ENCODE peak calls at places on chromosomes 13 and 19, in five cellular contexts. U, B, C, Z and A are unnamed samples.

GRCh38 chr19:47499863-47500830 is 14.7 kb downstream of the NAPA start:
- DNase-seq in U (no peak), C (peak), B (no peak), Z (no peak), A (no peak)

GRCh38 chr13:71515639-71516038 is 351.4 kb downstream of the DACH1 start:
- DNase-seq in U (no peak), C (no peak), Z (no peak), B (no peak), A (no peak)

GRCh38 chr13:108383676-108384075 is 114.2 kb downstream of the TNFSF13B start:
- DNase-seq in Z (no peak), B (no peak), U (no peak), C (no peak), A (no peak)

GRCh38 chr13:23817833-23818232 is 71.4 kb downstream of the MIPEP start:
- DNase-seq in Z (no peak), U (no peak), B (no peak), C (no peak), A (no peak)

GRCh38 chr13:112074139-112074710 is 7.3 kb downstream of the SOX1 start:
- DNase-seq in B (no peak), Z (no peak), C (no peak), U (no peak), A (peak)

GRCh38 chr13:114070098-114070799 is 62.2 kb downstream of the RASA3 start:
- DNase-seq in U (no peak), B (no peak), Z (no peak), C (no peak), A (peak)

GRCh38 chr13:112781881-112782361 is 92.1 kb downstream of the ATP11A start:
- DNase-seq in C (peak), B (no peak), U (peak), Z (no peak), A (no peak)

GRCh38 chr13:104385409-104385808 is 1319.2 kb upstream of the SLC10A2 start:
- DNase-seq in U (no peak), B (no peak), Z (peak), C (no peak), A (no peak)

GRCh38 chr13:73657821-73658540 is 476.2 kb downstream of the KLF12 start:
- DNase-seq in B (no peak), C (peak), Z (no peak), U (peak), A (peak)

GRCh38 chr13:52846567-52847321 is 1.7 kb downstream of the PCDH8 start:
- DNase-seq in C (peak), U (peak), Z (no peak), B (no peak), A (peak)

GRCh38 chr13:45768668-45769067 is 66.5 kb downstream of the CBY2 start:
- DNase-seq in B (no peak), Z (no peak), U (no peak), C (no peak), A (no peak)

GRCh38 chr13:37621811-37622361 is 23.3 kb upstream of the POSTN start:
- DNase-seq in C (peak), B (peak), Z (no peak), U (no peak), A (no peak)

GRCh38 chr19:4390017-4390861 is 10.1 kb downstream of the SH3GL1 start:
- DNase-seq in Z (no peak), U (peak), B (no peak), C (peak), A (peak)

GRCh38 chr19:55069137-55069858 is 6.3 kb upstream of the RDH13 start:
- DNase-seq in C (no peak), U (no peak), B (no peak), Z (peak), A (no peak)

GRCh38 chr13:103941506-103942148 is 875.4 kb upstream of the SLC10A2 start:
- DNase-seq in Z (no peak), U (no peak), C (no peak), B (no peak), A (no peak)

GRCh38 chr13:41544824-41545707 is 87.7 kb downstream of the RGCC start:
- DNase-seq in Z (peak), U (no peak), C (no peak), B (no peak), A (no peak)

GRCh38 chr13:112627161-112627560 is 39.2 kb upstream of the TUBGCP3 start:
- DNase-seq in U (no peak), C (no peak), B (no peak), Z (no peak), A (no peak)

GRCh38 chr19:42412223-42412622 is 15.0 kb downstream of the LIPE start:
- DNase-seq in C (no peak), Z (no peak), B (no peak), U (no peak), A (no peak)

GRCh38 chr13:82654851-82655517 is 1227.3 kb downstream of the SLITRK1 start:
- DNase-seq in Z (no peak), B (peak), U (peak), C (peak), A (peak)

GRCh38 chr13:36612242-36612641 is 61.6 kb upstream of the SERTM1 start:
- DNase-seq in B (no peak), U (no peak), Z (no peak), C (no peak), A (no peak)

GRCh38 chr13:109904218-109904617 is 117.8 kb upstream of the IRS2 start:
- DNase-seq in C (no peak), U (no peak), Z (no peak), B (no peak), A (no peak)

GRCh38 chr19:37977992-37978391 is 71.0 kb downstream of the SIPA1L3 start:
- DNase-seq in U (no peak), Z (no peak), B (peak), C (no peak), A (peak)

GRCh38 chr19:55638864-55639359 is 1.9 kb upstream of the ZNF580 start:
- DNase-seq in Z (peak), U (no peak), B (no peak), C (peak), A (no peak)

GRCh38 chr13:20702945-20703784 is at the start of gene IL17D:
- DNase-seq in C (no peak), U (no peak), B (no peak), Z (no peak), A (no peak)

GRCh38 chr19:5645409-5645808 is 22.5 kb downstream of the SAFB start:
- DNase-seq in U (no peak), Z (no peak), C (no peak), B (no peak), A (no peak)

GRCh38 chr13:88800505-88800904 is 1129.3 kb downstream of the SLITRK5 start:
- DNase-seq in C (no peak), Z (peak), U (no peak), B (no peak), A (no peak)

GRCh38 chr13:25977216-25977615 is 74.6 kb downstream of the SHISA2 start:
- DNase-seq in C (no peak), U (no peak), B (no peak), Z (no peak), A (no peak)

GRCh38 chr19:14494451-14494850 is 1.5 kb downstream of the GIPC1 start:
- DNase-seq in B (no peak), U (no peak), C (no peak), Z (no peak), A (no peak)

GRCh38 chr19:1250374-1251232 is 2.2 kb downstream of the MIDN start:
- DNase-seq in B (no peak), C (peak), U (peak), Z (no peak), A (no peak)

GRCh38 chr13:29737061-29737460 is 113.4 kb downstream of the UBL3 start:
- DNase-seq in U (no peak), Z (no peak), C (no peak), B (no peak), A (no peak)

GRCh38 chr13:110298566-110299321 is 8.2 kb downstream of the COL4A1 start:
- DNase-seq in Z (no peak), C (peak), B (no peak), U (no peak), A (no peak)

GRCh38 chr13:99208845-99209527 is 8.3 kb downstream of the UBAC2 start:
- DNase-seq in B (no peak), U (no peak), Z (no peak), C (no peak), A (no peak)

GRCh38 chr13:49877629-49878218 is 58.4 kb downstream of the SPRYD7 start:
- DNase-seq in U (no peak), C (no peak), Z (peak), B (no peak), A (no peak)

GRCh38 chr13:60837806-60838205 is 440.8 kb downstream of the TDRD3 start:
- DNase-seq in Z (peak), B (no peak), U (no peak), C (no peak), A (no peak)

GRCh38 chr13:109784590-109785140 is 1.7 kb downstream of the IRS2 start:
- DNase-seq in B (no peak), C (peak), Z (peak), U (peak), A (peak)

GRCh38 chr13:99018418-99019180 is 40.7 kb upstream of the DOCK9 start:
- DNase-seq in B (no peak), Z (peak), C (no peak), U (no peak), A (no peak)

GRCh38 chr19:4059931-4060620 is 6.6 kb downstream of the ZBTB7A start:
- DNase-seq in U (peak), C (peak), B (no peak), Z (no peak), A (peak)

GRCh38 chr13:51148952-51149573 is 38.0 kb upstream of the C13orf42 start:
- DNase-seq in C (no peak), B (peak), Z (peak), U (no peak), A (no peak)

GRCh38 chr19:2274185-2274711 is 7.7 kb downstream of the PEAK3 start:
- DNase-seq in C (no peak), Z (no peak), U (no peak), B (no peak), A (no peak)
- H3K27ac ChIP-seq in C (peak), Z (no peak), U (peak), B (peak), A (peak)

GRCh38 chr13:90320663-90321062 is 1026.8 kb upstream of the MIR17HG start:
- DNase-seq in U (no peak), Z (no peak), C (no peak), B (no peak), A (no peak)
- H3K4me3 ChIP-seq in U (no peak), Z (no peak), C (no peak), B (no peak), A (no peak)

DNA sequence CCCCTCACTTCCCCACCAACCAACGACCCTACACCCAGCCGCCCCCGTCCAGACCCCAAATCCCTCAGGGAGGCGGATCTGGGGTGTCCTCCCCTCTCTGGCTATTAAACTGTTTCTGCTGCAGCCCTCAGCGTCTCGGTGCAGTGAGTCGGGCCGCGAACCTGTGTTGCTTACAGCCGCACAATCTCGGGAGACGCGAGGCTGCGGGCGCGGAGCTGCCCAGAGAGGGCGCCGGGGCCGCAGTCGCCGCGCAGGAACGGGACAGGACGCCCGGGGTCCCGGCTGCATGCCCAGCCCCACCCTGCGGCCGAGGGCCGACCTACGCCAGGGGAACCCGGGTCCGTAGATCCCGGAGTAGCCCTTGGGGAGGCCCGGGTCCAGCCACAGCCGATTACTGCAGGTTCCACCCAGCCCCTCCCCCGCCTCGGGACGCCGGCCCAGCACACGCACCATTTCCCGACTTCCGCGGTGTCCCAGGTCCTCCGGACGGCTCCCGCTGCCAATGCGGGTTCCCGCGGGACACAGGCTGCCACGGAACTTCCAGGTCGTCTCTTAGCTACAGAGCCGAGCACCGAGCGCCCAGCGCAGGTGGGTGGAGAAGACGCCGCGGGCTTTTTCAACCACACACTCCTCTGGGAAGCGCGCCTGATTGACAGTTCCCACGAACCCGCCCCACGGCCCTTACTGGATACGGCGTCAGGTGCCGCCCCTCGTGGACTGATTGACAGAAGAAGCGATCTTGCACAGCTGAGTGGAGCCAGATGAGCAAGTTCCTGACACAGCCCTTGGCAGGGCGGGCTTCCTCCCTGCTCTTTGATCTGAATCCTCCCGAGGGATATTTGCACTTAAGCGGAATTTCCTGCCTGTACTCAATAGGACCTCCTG is at the start of gene ZNF799:
- DNase-seq in U (peak), Z (peak), C (peak), B (peak), A (peak)
- TF ChIP-seq CTCF in U (peak), Z (peak), C (peak), B (no peak), A (peak)

DNA sequence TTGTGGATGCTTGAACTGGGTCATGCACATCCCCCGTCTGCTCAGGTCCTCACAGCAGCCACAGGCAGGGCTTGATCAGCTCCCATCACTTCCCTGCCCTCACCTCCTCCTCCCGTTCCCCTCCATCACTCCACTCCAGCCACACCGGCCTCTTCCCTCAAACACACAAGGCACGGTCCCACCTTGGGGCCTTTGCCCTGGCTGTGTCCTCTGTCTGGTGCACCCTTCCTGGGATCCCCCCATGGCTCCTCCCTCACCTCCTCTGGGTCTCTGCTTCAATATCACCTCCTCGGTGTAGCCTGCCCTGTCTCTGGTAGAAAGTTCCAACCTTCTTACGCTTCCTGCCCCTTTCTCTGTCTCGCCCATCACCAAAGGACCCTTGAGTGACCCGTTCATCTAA is 16.0 kb downstream of the GTPBP3 start:
- DNase-seq in Z (no peak), B (no peak), U (no peak), C (no peak), A (no peak)
- H3K27ac ChIP-seq in Z (no peak), B (no peak), U (peak), C (no peak), A (no peak)

GRCh38 chr13:76286178-76286577 is 600.0 kb downstream of the KCTD12 start:
- DNase-seq in C (no peak), Z (peak), U (no peak), B (peak), A (no peak)
- H3K4me3 ChIP-seq in C (no peak), Z (no peak), U (no peak), B (no peak), A (no peak)

GRCh38 chr13:24922390-24923304 is 158.7 kb downstream of the RNF17 start:
- DNase-seq in Z (peak), U (peak), B (peak), C (peak), A (peak)
- TF ChIP-seq CTCF in Z (no peak), U (peak), B (no peak), C (peak), A (no peak)

DNA sequence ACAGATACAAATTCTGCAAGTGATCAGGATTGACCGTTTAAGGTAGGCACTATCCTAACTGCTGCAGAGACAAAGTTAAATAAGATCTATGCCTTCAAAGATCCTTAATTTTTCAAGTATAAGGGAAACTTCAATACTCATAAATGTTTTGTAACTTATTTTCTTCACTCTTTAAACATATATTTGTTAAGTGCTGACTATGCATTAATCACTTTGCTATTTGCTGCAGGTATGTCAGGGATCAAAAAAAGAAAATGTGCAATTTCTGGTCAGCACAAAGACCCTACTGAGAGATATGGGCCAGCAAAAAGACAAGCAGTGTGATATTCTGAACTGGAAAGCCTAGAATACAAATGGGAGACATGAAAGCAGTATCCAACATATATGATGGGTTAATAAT is 756.1 kb upstream of the PCDH9 start:
- DNase-seq in B (no peak), U (no peak), Z (no peak), C (no peak), A (no peak)
- H3K27ac ChIP-seq in B (no peak), U (no peak), Z (no peak), C (no peak), A (no peak)

GRCh38 chr19:34501339-34502320 is 20.1 kb downstream of the WTIP start:
- DNase-seq in B (peak), Z (peak), C (peak), U (peak), A (peak)
- H3K4me3 ChIP-seq in B (no peak), Z (no peak), C (no peak), U (peak), A (no peak)

DNA sequence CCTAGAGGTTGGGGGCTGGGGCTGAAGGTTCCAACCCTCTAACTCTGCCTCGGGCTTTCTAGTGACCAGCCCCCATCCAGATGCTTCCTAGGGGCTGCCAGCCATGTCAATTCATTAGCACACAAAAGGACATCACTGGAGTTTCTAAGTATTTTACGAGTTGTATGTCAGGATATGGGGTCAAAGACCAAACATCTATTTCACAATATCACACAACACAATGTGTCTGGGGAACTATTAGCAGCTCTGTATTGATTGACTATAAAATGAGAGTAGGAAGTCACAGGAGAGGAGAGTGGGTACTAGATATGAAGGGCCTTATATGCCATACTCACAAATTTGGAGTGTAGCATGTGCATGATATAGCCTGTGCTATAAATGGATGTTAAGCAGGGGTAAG is 42.1 kb downstream of the LPAR6 start:
- DNase-seq in B (no peak), C (no peak), Z (no peak), U (no peak), A (no peak)
- TF ChIP-seq CTCF in B (no peak), C (no peak), Z (no peak), U (no peak), A (no peak)

GRCh38 chr19:45924891-45925447 is 10.4 kb upstream of the NANOS2 start:
- DNase-seq in C (no peak), U (no peak), Z (peak), B (no peak), A (no peak)

GRCh38 chr19:45929247-45929646 is 14.7 kb upstream of the NANOS2 start:
- DNase-seq in Z (no peak), U (no peak), B (no peak), C (no peak), A (no peak)

GRCh38 chr19:45922281-45922680 is 7.7 kb upstream of the NANOS2 start:
- DNase-seq in U (no peak), C (no peak), Z (peak), B (no peak), A (no peak)

GRCh38 chr19:45931055-45931454 is 16.5 kb upstream of the NANOS2 start:
- DNase-seq in C (no peak), Z (no peak), B (no peak), U (no peak), A (no peak)

GRCh38 chr19:45927565-45928261 is 13.1 kb upstream of the NANOS2 start:
- DNase-seq in U (peak), C (peak), Z (peak), B (peak), A (peak)
- H3K27ac ChIP-seq in U (no peak), C (no peak), Z (no peak), B (no peak), A (no peak)